ENCODE peak calls at places on chromosomes 13 and 19, in eight cellular contexts. C is breast epithelium, Y is heart right ventricle, U is Karpas-422, S is neuronal stem cell, A is uterus, J is neural progenitor cell, P is mammary epithelial cell. X is an unnamed sample.
A peak's percentile ranks its signal among the peaks of the same experiment; 100 is the strongest.

GRCh38 chr13:50081106-50081898 is 66.1 kb downstream of the KCNRG start:
- DNase-seq in C (no peak), Y (peak; percentile 41), U (peak; percentile 79), S (no peak), A (peak; percentile 36), J (peak; percentile 85), P (no peak), X (peak; percentile 80)

GRCh38 chr19:3073159-3073563 is 10.9 kb upstream of the TLE5 start:
- DNase-seq in C (no peak), Y (no peak), U (no peak), S (no peak), A (peak; percentile 59), J (no peak), P (peak; percentile 35), X (peak; percentile 72)

GRCh38 chr13:103443604-103444003 is 377.4 kb upstream of the SLC10A2 start:
- DNase-seq in C (no peak), Y (no peak), U (no peak), S (no peak), A (no peak), J (no peak), P (no peak), X (no peak)

GRCh38 chr13:98083507-98083906 is 59.4 kb upstream of the FARP1 start:
- DNase-seq in C (no peak), Y (no peak), U (no peak), S (no peak), A (no peak), J (no peak), P (peak; percentile 62), X (no peak)

GRCh38 chr13:25109341-25109740 is 13.4 kb downstream of the PABPC3 start:
- DNase-seq in C (no peak), Y (no peak), U (no peak), S (no peak), A (no peak), J (no peak), P (peak; percentile 60), X (no peak)

GRCh38 chr13:59447846-59448620 is 715.7 kb downstream of the DIAPH3 start:
- DNase-seq in C (no peak), Y (no peak), U (no peak), S (peak; percentile 35), A (no peak), J (peak; percentile 39), P (peak; percentile 17), X (no peak)

GRCh38 chr19:35264281-35265125 is 4.3 kb upstream of the USF2 start:
- DNase-seq in C (peak; percentile 15), Y (no peak), U (peak; percentile 49), S (no peak), A (peak; percentile 11), J (no peak), P (no peak), X (peak; percentile 18)

GRCh38 chr19:47310819-47311218 is 1.2 kb downstream of the C5AR1 start:
- DNase-seq in C (no peak), Y (peak; percentile 29), U (no peak), S (no peak), A (no peak), J (no peak), P (no peak), X (peak; percentile 72)

GRCh38 chr13:30224732-30225131 is 82.6 kb downstream of the KATNAL1 start:
- DNase-seq in C (no peak), Y (no peak), U (no peak), S (no peak), A (no peak), J (no peak), P (peak; percentile 66), X (no peak)

GRCh38 chr19:14559916-14560775 is 11.7 kb downstream of the NDUFB7 start:
- DNase-seq in C (no peak), Y (peak; percentile 61), U (no peak), S (no peak), A (no peak), J (no peak), P (no peak), X (peak; percentile 68)

GRCh38 chr19:17314007-17314589 is 4.7 kb downstream of the DDA1 start:
- DNase-seq in C (no peak), Y (no peak), U (no peak), S (no peak), A (no peak), J (no peak), P (no peak), X (no peak)

GRCh38 chr19:17312481-17313113 is 3.2 kb downstream of the DDA1 start:
- DNase-seq in C (no peak), Y (no peak), U (no peak), S (no peak), A (no peak), J (no peak), P (no peak), X (no peak)

GRCh38 chr19:17309198-17309961 is at the start of gene DDA1:
- DNase-seq in C (peak; percentile 99), Y (peak; percentile 100), U (peak; percentile 100), S (peak; percentile 99), A (peak; percentile 99), J (peak; percentile 100), P (peak; percentile 100), X (peak; percentile 100)

GRCh38 chr19:17309962-17310461 is 649 bp downstream of the DDA1 start:
- DNase-seq in C (no peak), Y (no peak), U (no peak), S (no peak), A (no peak), J (no peak), P (no peak), X (no peak)

DNA sequence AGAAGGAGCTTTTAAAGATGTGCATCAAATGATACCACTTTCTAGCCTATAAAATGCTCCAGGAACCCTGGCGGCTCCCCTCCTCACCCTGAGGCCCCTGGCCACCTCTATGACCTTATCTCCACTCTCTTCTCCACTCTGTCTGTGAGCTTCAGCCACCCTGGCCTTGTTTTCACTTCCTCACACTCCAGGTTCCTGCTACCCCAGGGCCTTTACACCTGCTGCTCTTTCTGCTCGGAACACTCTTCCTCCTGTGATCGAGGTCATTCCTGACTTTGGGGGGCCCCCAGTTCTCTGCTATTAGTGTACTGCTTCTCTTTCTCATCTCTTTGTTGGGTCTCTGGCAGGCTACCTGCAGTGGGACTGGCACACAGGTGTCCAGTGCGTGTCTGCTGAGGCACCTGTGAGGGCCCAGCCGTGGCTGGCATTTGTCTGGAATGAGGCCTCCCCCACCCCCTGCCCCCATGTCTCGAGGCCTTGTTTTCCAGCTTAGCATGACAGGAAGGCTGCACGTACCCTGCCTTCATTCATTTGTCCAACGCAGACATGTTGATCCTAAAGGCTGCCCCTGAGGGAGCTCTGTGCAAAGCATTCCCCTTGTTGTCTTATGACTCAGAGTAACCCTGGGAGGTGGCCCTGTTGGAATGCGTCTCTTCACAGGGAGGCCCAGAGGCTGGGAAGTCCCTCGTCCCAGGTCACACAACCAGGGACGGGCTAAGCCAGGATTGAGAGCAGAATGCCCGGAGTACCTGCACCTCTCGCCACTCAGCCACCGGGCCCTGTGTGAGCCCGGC is 2.3 kb downstream of the DDA1 start:
- DNase-seq in C (no peak), Y (no peak), U (no peak), S (no peak), A (no peak), J (no peak), P (peak; percentile 77), X (no peak)
- H3K27ac ChIP-seq in C (no peak overlapping the region), Y (no peak overlapping the region), U (no peak overlapping the region), S (no peak overlapping the region), A (no peak overlapping the region), J (no peak overlapping the region), P (peak overlapping the region; percentile 70), X (no peak overlapping the region)

DNA sequence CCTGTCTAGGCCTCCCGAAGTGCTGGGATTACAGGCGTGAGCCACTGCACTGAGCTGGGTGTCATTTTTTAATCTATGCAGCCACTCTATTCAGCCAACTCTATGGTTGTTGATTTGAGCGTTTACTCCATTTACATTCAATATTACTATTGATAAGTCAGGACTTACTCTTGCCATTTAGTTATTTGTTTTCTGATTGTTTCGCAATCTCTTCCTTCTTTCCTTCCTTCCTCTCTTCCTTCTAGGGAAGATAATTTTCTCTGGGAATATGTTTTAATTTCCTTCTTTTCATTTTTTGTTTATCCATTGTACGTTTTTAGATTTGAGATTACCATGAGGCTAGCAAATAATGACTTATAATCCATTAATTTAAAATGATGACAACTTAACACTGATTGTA is 2056.0 kb downstream of the OLFM4 start:
- DNase-seq in C (no peak), Y (no peak), U (no peak), S (no peak), A (no peak), J (no peak), P (no peak), X (no peak)
- H3K4me1 ChIP-seq in C (no peaks in the 10 kb centered on the region), Y (no peaks in the 10 kb centered on the region), U (no peaks in the 10 kb centered on the region), S (no peaks in the 10 kb centered on the region), A (no peaks in the 10 kb centered on the region), J (no peaks in the 10 kb centered on the region), P (no peaks in the 10 kb centered on the region), X (no peaks in the 10 kb centered on the region)

DNA sequence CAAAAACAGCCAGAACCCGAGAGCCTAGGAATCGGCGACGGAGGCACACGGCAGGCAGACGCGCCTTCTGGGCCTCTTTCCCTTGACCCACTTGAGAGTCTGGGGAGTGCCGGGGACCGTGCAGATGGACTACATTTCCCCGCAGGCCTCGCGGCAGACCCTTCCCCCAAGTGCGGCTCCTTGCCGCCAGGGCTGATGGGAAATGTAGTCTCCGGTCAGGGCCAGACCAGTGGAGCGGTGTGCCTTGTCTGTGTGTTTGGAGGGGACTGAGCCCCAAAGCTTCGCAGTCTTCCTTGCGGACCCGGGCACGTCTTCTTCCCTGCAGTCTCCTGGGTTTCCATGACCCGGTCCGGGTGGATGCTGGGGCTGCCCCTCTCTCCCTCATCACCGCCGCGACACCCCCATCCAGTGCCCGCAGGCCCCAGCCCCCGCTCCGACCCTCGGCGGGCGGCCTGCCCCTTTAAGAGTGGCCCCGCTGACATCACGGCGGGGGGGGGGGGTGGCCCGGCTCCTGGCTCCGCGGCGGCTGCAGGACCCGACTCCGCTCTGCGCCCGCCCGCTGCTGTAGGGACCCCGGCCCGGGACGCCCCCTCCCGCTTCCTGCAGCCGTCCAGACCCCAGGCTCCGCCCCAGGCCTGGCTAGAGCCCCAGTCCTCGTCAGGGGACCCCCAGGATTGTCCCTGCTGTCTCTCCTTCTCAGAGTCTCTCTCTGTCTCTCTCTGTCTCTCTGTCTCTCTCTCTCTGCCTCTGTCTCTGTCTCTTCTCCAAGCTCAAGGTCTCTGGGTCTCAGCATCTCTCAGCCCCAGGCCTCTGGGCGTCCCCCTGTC is 759 bp upstream of the CACNG7 start:
- DNase-seq in C (no peak), Y (peak; percentile 36), U (peak; percentile 68), S (peak; percentile 77), A (peak; percentile 26), J (peak; percentile 88), P (peak; percentile 21), X (peak; percentile 40)
- H3K4me3 ChIP-seq in C (no peak overlapping the region), Y (no peak overlapping the region), U (no peak overlapping the region), S (peak overlapping the region; percentile 95), A (no peak overlapping the region), J (peak overlapping the region; percentile 99), P (no peak overlapping the region), X (no peak overlapping the region)

GRCh38 chr19:50026550-50026906 is 723 bp downstream of the ZNF473 start:
- DNase-seq in C (no peak), Y (no peak), U (no peak), S (no peak), A (no peak), J (no peak), P (no peak), X (no peak)

GRCh38 chr19:50022823-50023222 is 2.3 kb downstream of the VRK3 start:
- DNase-seq in C (no peak), Y (no peak), U (no peak), S (no peak), A (no peak), J (no peak), P (no peak), X (no peak)

GRCh38 chr19:50025022-50025793 is at the start of gene VRK3:
- DNase-seq in C (peak; percentile 98), Y (peak; percentile 100), U (peak; percentile 100), S (peak; percentile 100), A (peak; percentile 99), J (peak; percentile 100), P (peak; percentile 100), X (peak; percentile 100)

GRCh38 chr19:50025794-50026549 is at the start of gene ZNF473:
- DNase-seq in C (peak; percentile 93), Y (peak; percentile 95), U (peak; percentile 99), S (no peak), A (peak; percentile 93), J (peak; percentile 96), P (peak; percentile 95), X (peak; percentile 97)

GRCh38 chr19:50024719-50025021 is 502 bp downstream of the VRK3 start:
- DNase-seq in C (no peak), Y (no peak), U (no peak), S (no peak), A (no peak), J (no peak), P (no peak), X (no peak)
- H3K27ac ChIP-seq in C (peak overlapping the region; percentile 96), Y (peak overlapping the region; percentile 95), U (peak overlapping the region; percentile 26), S (no peak overlapping the region), A (peak overlapping the region; percentile 88), J (no peak overlapping the region), P (peak overlapping the region; percentile 94), X (peak overlapping the region; percentile 73)

X was measured in right cardiac atrium.